ENCODE peak calls at places on chromosomes 11 and 22, in ten cellular contexts. One of them, this sample, is unnamed.

GRCh38 chr11:128515766-128516466 is 71.4 kb downstream of the ETS1 start:
- DNase-seq in right lobe of liver: no peak
- DNase-seq in CD8-positive, alpha-beta T cell: no peak
- DNase-seq in Panc1: no peak
- DNase-seq in tibial nerve: no peak
- DNase-seq in cardiac muscle cell: no peak
- DNase-seq in psoas muscle: no peak
- DNase-seq in fibroblast of lung: no peak
- DNase-seq in PC-3: no peak
- DNase-seq in neural progenitor cell: no peak
- DNase-seq in this sample: no peak

GRCh38 chr11:131580466-131580865 is 210.1 kb downstream of the NTM start:
- DNase-seq in right lobe of liver: no peak
- DNase-seq in CD8-positive, alpha-beta T cell: no peak
- DNase-seq in Panc1: no peak
- DNase-seq in tibial nerve: no peak
- DNase-seq in cardiac muscle cell: no peak
- DNase-seq in psoas muscle: no peak
- DNase-seq in fibroblast of lung: no peak
- DNase-seq in PC-3: no peak
- DNase-seq in neural progenitor cell: no peak
- DNase-seq in this sample: no peak

GRCh38 chr11:66076561-66076960 is 6.5 kb downstream of the PACS1 start:
- DNase-seq in right lobe of liver: no peak
- DNase-seq in CD8-positive, alpha-beta T cell: no peak
- DNase-seq in Panc1: no peak
- DNase-seq in tibial nerve: no peak
- DNase-seq in cardiac muscle cell: no peak
- DNase-seq in psoas muscle: no peak
- DNase-seq in fibroblast of lung: no peak
- DNase-seq in PC-3: no peak
- DNase-seq in neural progenitor cell: no peak
- DNase-seq in this sample: no peak

GRCh38 chr11:82701847-82702520 is 31.7 kb downstream of the FAM181B start:
- DNase-seq in right lobe of liver: no peak
- DNase-seq in CD8-positive, alpha-beta T cell: no peak
- DNase-seq in Panc1: no peak
- DNase-seq in tibial nerve: no peak
- DNase-seq in cardiac muscle cell: peak; percentile 64
- DNase-seq in psoas muscle: no peak
- DNase-seq in fibroblast of lung: peak; percentile 44
- DNase-seq in PC-3: peak; percentile 81
- DNase-seq in neural progenitor cell: peak; percentile 74
- DNase-seq in this sample: no peak

GRCh38 chr22:38244106-38244505 is 28.7 kb downstream of the TMEM184B start:
- DNase-seq in right lobe of liver: no peak
- DNase-seq in CD8-positive, alpha-beta T cell: no peak
- DNase-seq in Panc1: no peak
- DNase-seq in tibial nerve: no peak
- DNase-seq in cardiac muscle cell: no peak
- DNase-seq in psoas muscle: no peak
- DNase-seq in fibroblast of lung: no peak
- DNase-seq in PC-3: no peak
- DNase-seq in neural progenitor cell: no peak
- DNase-seq in this sample: no peak

GRCh38 chr22:43017525-43018290 is 2.8 kb upstream of the PACSIN2 start:
- DNase-seq in right lobe of liver: no peak
- DNase-seq in CD8-positive, alpha-beta T cell: no peak
- DNase-seq in Panc1: no peak
- DNase-seq in tibial nerve: no peak
- DNase-seq in cardiac muscle cell: no peak
- DNase-seq in psoas muscle: no peak
- DNase-seq in fibroblast of lung: no peak
- DNase-seq in PC-3: no peak
- DNase-seq in neural progenitor cell: no peak
- DNase-seq in this sample: no peak

GRCh38 chr22:45212306-45212709 is 28.4 kb downstream of the KIAA0930 start:
- DNase-seq in right lobe of liver: peak; percentile 49
- DNase-seq in CD8-positive, alpha-beta T cell: no peak
- DNase-seq in Panc1: no peak
- DNase-seq in tibial nerve: no peak
- DNase-seq in cardiac muscle cell: peak; percentile 53
- DNase-seq in psoas muscle: peak; percentile 90
- DNase-seq in fibroblast of lung: peak; percentile 90
- DNase-seq in PC-3: no peak
- DNase-seq in neural progenitor cell: peak; percentile 48
- DNase-seq in this sample: no peak

GRCh38 chr11:130209944-130210854 is 50.6 kb downstream of the ST14 start:
- DNase-seq in right lobe of liver: no peak
- DNase-seq in CD8-positive, alpha-beta T cell: no peak
- DNase-seq in Panc1: no peak
- DNase-seq in tibial nerve: no peak
- DNase-seq in cardiac muscle cell: no peak
- DNase-seq in psoas muscle: no peak
- DNase-seq in fibroblast of lung: no peak
- DNase-seq in PC-3: no peak
- DNase-seq in neural progenitor cell: no peak
- DNase-seq in this sample: no peak

GRCh38 chr11:44855138-44855849 is 95.4 kb downstream of the TP53I11 start:
- DNase-seq in right lobe of liver: no peak
- DNase-seq in CD8-positive, alpha-beta T cell: no peak
- DNase-seq in Panc1: no peak
- DNase-seq in tibial nerve: no peak
- DNase-seq in cardiac muscle cell: no peak
- DNase-seq in psoas muscle: no peak
- DNase-seq in fibroblast of lung: no peak
- DNase-seq in PC-3: peak; percentile 56
- DNase-seq in neural progenitor cell: no peak
- DNase-seq in this sample: no peak

GRCh38 chr11:69948256-69949141 is 129.3 kb upstream of the FGF3 start:
- DNase-seq in right lobe of liver: no peak
- DNase-seq in CD8-positive, alpha-beta T cell: no peak
- DNase-seq in Panc1: no peak
- DNase-seq in tibial nerve: no peak
- DNase-seq in cardiac muscle cell: no peak
- DNase-seq in psoas muscle: peak; percentile 21
- DNase-seq in fibroblast of lung: peak; percentile 23
- DNase-seq in PC-3: peak; percentile 98
- DNase-seq in neural progenitor cell: peak; percentile 42
- DNase-seq in this sample: no peak

GRCh38 chr11:109026891-109027489 is 362.1 kb downstream of the DDX10 start:
- DNase-seq in right lobe of liver: no peak
- DNase-seq in CD8-positive, alpha-beta T cell: no peak
- DNase-seq in Panc1: no peak
- DNase-seq in tibial nerve: no peak
- DNase-seq in cardiac muscle cell: no peak
- DNase-seq in psoas muscle: no peak
- DNase-seq in fibroblast of lung: peak; percentile 56
- DNase-seq in PC-3: no peak
- DNase-seq in neural progenitor cell: no peak
- DNase-seq in this sample: no peak

DNA sequence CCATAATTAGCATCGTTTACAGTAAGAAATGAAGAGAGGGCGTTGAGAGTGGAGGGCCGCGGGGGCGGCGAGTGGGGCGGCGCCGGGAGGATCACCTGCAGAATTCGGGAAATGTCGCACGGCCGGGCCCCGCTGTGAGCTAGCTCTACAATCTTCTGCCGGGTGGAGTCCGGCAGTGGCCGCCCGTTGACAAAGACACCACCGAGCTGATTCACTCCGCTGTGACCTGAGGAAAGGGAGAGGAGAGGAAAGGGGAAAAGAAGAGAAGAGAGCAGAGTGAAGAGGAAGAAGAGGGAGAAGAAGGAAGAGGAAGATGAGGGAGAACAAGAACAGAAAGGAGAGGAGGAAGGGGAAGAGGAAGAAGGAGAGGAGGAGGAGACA is 8.5 kb downstream of the PAX6 start:
- DNase-seq in right lobe of liver: no peak
- DNase-seq in CD8-positive, alpha-beta T cell: no peak
- DNase-seq in Panc1: no peak
- DNase-seq in tibial nerve: no peak
- DNase-seq in cardiac muscle cell: no peak
- DNase-seq in psoas muscle: no peak
- DNase-seq in fibroblast of lung: no peak
- DNase-seq in PC-3: no peak
- DNase-seq in neural progenitor cell: peak; percentile 71
- DNase-seq in this sample: no peak
- H3K4me3 ChIP-seq in right lobe of liver: no peak overlapping the region
- H3K4me3 ChIP-seq in CD8-positive, alpha-beta T cell: no peak overlapping the region
- H3K4me3 ChIP-seq in Panc1: no peak overlapping the region
- H3K4me3 ChIP-seq in tibial nerve: no peak overlapping the region
- H3K4me3 ChIP-seq in cardiac muscle cell: no peak overlapping the region
- H3K4me3 ChIP-seq in psoas muscle: no peak overlapping the region
- H3K4me3 ChIP-seq in fibroblast of lung: no peak overlapping the region
- H3K4me3 ChIP-seq in PC-3: no peak overlapping the region
- H3K4me3 ChIP-seq in neural progenitor cell: peak overlapping the region; percentile 91
- H3K4me3 ChIP-seq in this sample: no peak overlapping the region

DNA sequence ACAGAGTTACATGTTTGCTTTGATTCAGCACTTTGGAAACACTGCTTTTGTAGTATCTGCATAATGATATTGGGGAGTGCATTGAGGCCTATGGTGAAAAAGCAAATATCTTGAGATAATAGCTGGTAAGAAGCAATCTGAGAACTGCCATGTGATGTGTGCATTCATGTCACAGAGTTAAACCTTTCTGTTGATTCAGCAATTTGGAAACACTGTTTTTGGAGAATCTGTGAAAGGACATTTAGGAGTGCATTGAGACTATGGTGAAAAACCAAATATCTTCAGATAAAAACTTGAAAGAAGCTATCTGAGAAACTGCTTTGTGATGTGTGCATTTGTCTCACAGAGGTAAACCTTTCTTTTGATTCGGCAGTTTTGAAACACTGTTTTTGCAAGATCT is 346.8 kb downstream of the OR4C45 start:
- DNase-seq in right lobe of liver: no peak
- DNase-seq in CD8-positive, alpha-beta T cell: no peak
- DNase-seq in Panc1: no peak
- DNase-seq in tibial nerve: no peak
- DNase-seq in cardiac muscle cell: no peak
- DNase-seq in psoas muscle: no peak
- DNase-seq in fibroblast of lung: no peak
- DNase-seq in PC-3: no peak
- DNase-seq in neural progenitor cell: no peak
- DNase-seq in this sample: no peak
- H3K9me3 ChIP-seq in right lobe of liver: no peaks in the 10 kb centered on the region
- H3K9me3 ChIP-seq in CD8-positive, alpha-beta T cell: no peaks in the 10 kb centered on the region
- H3K9me3 ChIP-seq in Panc1: no peaks in the 10 kb centered on the region
- H3K9me3 ChIP-seq in tibial nerve: peaks cover 52% of the 10 kb centered on the region
- H3K9me3 ChIP-seq in cardiac muscle cell: no peaks in the 10 kb centered on the region
- H3K9me3 ChIP-seq in psoas muscle: peaks cover 44% of the 10 kb centered on the region
- H3K9me3 ChIP-seq in fibroblast of lung: no peaks in the 10 kb centered on the region
- H3K9me3 ChIP-seq in PC-3: peaks cover 62% of the 10 kb centered on the region
- H3K9me3 ChIP-seq in neural progenitor cell: peaks cover 86% of the 10 kb centered on the region
- H3K9me3 ChIP-seq in this sample: no peaks in the 10 kb centered on the region

GRCh38 chr22:19628038-19628776 is 86.1 kb upstream of the SEPTIN5 start:
- DNase-seq in right lobe of liver: no peak
- DNase-seq in CD8-positive, alpha-beta T cell: no peak
- DNase-seq in Panc1: no peak
- DNase-seq in tibial nerve: no peak
- DNase-seq in cardiac muscle cell: no peak
- DNase-seq in psoas muscle: no peak
- DNase-seq in fibroblast of lung: no peak
- DNase-seq in PC-3: no peak
- DNase-seq in neural progenitor cell: no peak
- DNase-seq in this sample: no peak

GRCh38 chr22:19630614-19631013 is 83.7 kb upstream of the SEPTIN5 start:
- DNase-seq in right lobe of liver: no peak
- DNase-seq in CD8-positive, alpha-beta T cell: no peak
- DNase-seq in Panc1: no peak
- DNase-seq in tibial nerve: no peak
- DNase-seq in cardiac muscle cell: no peak
- DNase-seq in psoas muscle: no peak
- DNase-seq in fibroblast of lung: no peak
- DNase-seq in PC-3: no peak
- DNase-seq in neural progenitor cell: no peak
- DNase-seq in this sample: no peak

GRCh38 chr22:19626666-19627065 is 87.6 kb upstream of the SEPTIN5 start:
- DNase-seq in right lobe of liver: no peak
- DNase-seq in CD8-positive, alpha-beta T cell: no peak
- DNase-seq in Panc1: no peak
- DNase-seq in tibial nerve: no peak
- DNase-seq in cardiac muscle cell: no peak
- DNase-seq in psoas muscle: no peak
- DNase-seq in fibroblast of lung: no peak
- DNase-seq in PC-3: no peak
- DNase-seq in neural progenitor cell: no peak
- DNase-seq in this sample: no peak

GRCh38 chr22:19629720-19630419 is 84.4 kb upstream of the SEPTIN5 start:
- DNase-seq in right lobe of liver: peak; percentile 73
- DNase-seq in CD8-positive, alpha-beta T cell: peak; percentile 81
- DNase-seq in Panc1: peak; percentile 39
- DNase-seq in tibial nerve: peak; percentile 51
- DNase-seq in cardiac muscle cell: peak; percentile 90
- DNase-seq in psoas muscle: peak; percentile 81
- DNase-seq in fibroblast of lung: peak; percentile 76
- DNase-seq in PC-3: peak; percentile 78
- DNase-seq in neural progenitor cell: peak; percentile 90
- DNase-seq in this sample: peak; percentile 81

GRCh38 chr22:19629331-19629719 is 85.0 kb upstream of the SEPTIN5 start:
- DNase-seq in right lobe of liver: no peak
- DNase-seq in CD8-positive, alpha-beta T cell: no peak
- DNase-seq in Panc1: no peak
- DNase-seq in tibial nerve: no peak
- DNase-seq in cardiac muscle cell: no peak
- DNase-seq in psoas muscle: no peak
- DNase-seq in fibroblast of lung: no peak
- DNase-seq in PC-3: no peak
- DNase-seq in neural progenitor cell: no peak
- DNase-seq in this sample: no peak
- H3K4me3 ChIP-seq in right lobe of liver: no peak overlapping the region
- H3K4me3 ChIP-seq in CD8-positive, alpha-beta T cell: no peak overlapping the region
- H3K4me3 ChIP-seq in Panc1: no peak overlapping the region
- H3K4me3 ChIP-seq in tibial nerve: no peak overlapping the region
- H3K4me3 ChIP-seq in cardiac muscle cell: no peak overlapping the region
- H3K4me3 ChIP-seq in psoas muscle: no peak overlapping the region
- H3K4me3 ChIP-seq in fibroblast of lung: no peak overlapping the region
- H3K4me3 ChIP-seq in PC-3: no peak overlapping the region
- H3K4me3 ChIP-seq in neural progenitor cell: no peak overlapping the region
- H3K4me3 ChIP-seq in this sample: no peak overlapping the region

DNA sequence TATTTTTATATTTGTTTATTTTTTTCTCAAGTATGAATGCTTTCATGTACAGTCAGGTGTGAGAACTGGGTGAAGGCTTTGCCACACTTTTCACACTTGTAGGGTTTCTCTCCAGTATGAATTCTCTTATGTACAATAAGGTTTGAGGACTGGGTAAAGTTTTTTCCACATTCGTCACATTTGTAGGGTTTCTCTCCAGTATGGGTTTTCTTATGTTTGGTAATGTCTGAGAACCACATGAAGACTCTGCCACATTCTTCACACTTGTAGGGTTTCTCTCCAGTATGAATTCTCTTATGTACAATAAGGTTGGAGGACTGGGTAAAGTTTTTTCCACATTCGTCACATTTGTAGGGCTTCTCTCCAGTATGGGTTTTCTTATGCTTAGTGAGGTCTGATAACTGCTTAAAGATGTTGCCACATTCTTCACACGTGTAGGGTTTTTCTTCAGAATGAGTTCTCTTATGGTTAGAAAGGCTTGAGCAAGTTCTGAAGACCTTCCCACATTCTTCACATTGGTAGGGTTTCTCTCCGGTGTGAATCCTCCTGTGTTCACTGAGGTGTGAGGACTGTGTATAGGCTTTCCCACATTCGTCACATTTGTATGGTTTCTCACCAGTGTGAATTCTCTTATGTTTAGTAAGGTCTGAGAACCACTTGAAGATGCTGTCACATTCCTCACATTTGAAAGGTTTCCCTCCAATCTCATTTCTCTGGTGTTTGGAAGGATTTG is 19.7 kb downstream of the ZNF195 start:
- DNase-seq in right lobe of liver: no peak
- DNase-seq in CD8-positive, alpha-beta T cell: no peak
- DNase-seq in Panc1: no peak
- DNase-seq in tibial nerve: no peak
- DNase-seq in cardiac muscle cell: no peak
- DNase-seq in psoas muscle: no peak
- DNase-seq in fibroblast of lung: peak; percentile 12
- DNase-seq in PC-3: no peak
- DNase-seq in neural progenitor cell: no peak
- DNase-seq in this sample: no peak
- H3K9me3 ChIP-seq in right lobe of liver: no peaks in the 10 kb centered on the region
- H3K9me3 ChIP-seq in CD8-positive, alpha-beta T cell: peaks cover 74% of the 10 kb centered on the region
- H3K9me3 ChIP-seq in Panc1: peaks cover 72% of the 10 kb centered on the region
- H3K9me3 ChIP-seq in tibial nerve: peaks cover 56% of the 10 kb centered on the region
- H3K9me3 ChIP-seq in cardiac muscle cell: peaks cover 7% of the 10 kb centered on the region
- H3K9me3 ChIP-seq in psoas muscle: peaks cover 81% of the 10 kb centered on the region
- H3K9me3 ChIP-seq in fibroblast of lung: peaks cover 8% of the 10 kb centered on the region
- H3K9me3 ChIP-seq in PC-3: peaks cover 53% of the 10 kb centered on the region
- H3K9me3 ChIP-seq in neural progenitor cell: peaks cover 59% of the 10 kb centered on the region
- H3K9me3 ChIP-seq in this sample: peaks cover 9% of the 10 kb centered on the region

This sample was measured in CD4-positive, alpha-beta memory T cell.